ENCODE peak calls at places on chromosomes 1 and 21, in seven cellular contexts. E is pancreas, T is colonic mucosa, V is stomach, B is fibroblast of lung, Q is spleen, D is AG04450. R is an unnamed sample. For H3K27me3, the result is how much of the 10 kb centered on the place peaks cover.

GRCh38 chr1:218945050-218945449 is 228.6 kb upstream of the LYPLAL1 start:
- DNase-seq in E (no peak), T (no peak), V (no peak), B (peak), Q (no peak), D (no peak), R (no peak)

GRCh38 chr1:231583376-231583775 is 43.2 kb upstream of the DISC1 start:
- DNase-seq in E (no peak), T (no peak), V (no peak), B (no peak), Q (no peak), D (no peak), R (no peak)

GRCh38 chr1:16631248-16632043 is 18.1 kb upstream of the NBPF1 start:
- DNase-seq in E (peak), T (peak), V (peak), B (no peak), Q (peak), D (no peak), R (peak)

GRCh38 chr21:40555129-40555528 is 291.8 kb downstream of the DSCAM start:
- DNase-seq in E (no peak), T (no peak), V (no peak), B (no peak), Q (no peak), D (no peak), R (no peak)

GRCh38 chr1:248872752-248873408 is 14.0 kb upstream of the ZNF692 start:
- DNase-seq in E (peak), T (peak), V (peak), B (peak), Q (peak), D (no peak), R (peak)

GRCh38 chr21:16419188-16419874 is 689.5 kb downstream of the USP25 start:
- DNase-seq in E (peak), T (peak), V (peak), B (peak), Q (no peak), D (peak), R (peak)

GRCh38 chr1:10825592-10825991 is 29.1 kb upstream of the CASZ1 start:
- DNase-seq in E (no peak), T (no peak), V (no peak), B (no peak), Q (no peak), D (no peak), R (no peak)

GRCh38 chr1:225923381-225923691 is 714 bp downstream of the PYCR2 start:
- DNase-seq in E (no peak), T (peak), V (no peak), B (no peak), Q (peak), D (no peak), R (no peak)

GRCh38 chr1:39657923-39658485 is 13.9 kb downstream of the NT5C1A start:
- DNase-seq in E (peak), T (peak), V (peak), B (peak), Q (peak), D (peak), R (peak)

GRCh38 chr1:41880261-41880660 is 38.5 kb downstream of the HIVEP3 start:
- DNase-seq in E (no peak), T (no peak), V (no peak), B (no peak), Q (no peak), D (no peak), R (no peak)

GRCh38 chr1:52424238-52424637 is 19.8 kb downstream of the PRPF38A start:
- DNase-seq in E (no peak), T (no peak), V (no peak), B (no peak), Q (no peak), D (no peak), R (no peak)

GRCh38 chr1:185412385-185413074 is 95.5 kb upstream of the IVNS1ABP start:
- DNase-seq in E (no peak), T (peak), V (no peak), B (no peak), Q (no peak), D (no peak), R (no peak)

GRCh38 chr1:172478485-172478884 is 34.6 kb upstream of the PIGC start:
- DNase-seq in E (no peak), T (no peak), V (no peak), B (no peak), Q (no peak), D (no peak), R (no peak)

GRCh38 chr1:62906428-62906886 is 122.5 kb downstream of the ATG4C start:
- DNase-seq in E (no peak), T (no peak), V (no peak), B (peak), Q (no peak), D (no peak), R (no peak)

GRCh38 chr1:32255072-32256071 is 4.3 kb downstream of the LCK start:
- DNase-seq in E (no peak), T (no peak), V (no peak), B (no peak), Q (no peak), D (no peak), R (no peak)

GRCh38 chr1:194825382-194825781 is 1639.0 kb upstream of the B3GALT2 start:
- DNase-seq in E (no peak), T (no peak), V (no peak), B (no peak), Q (no peak), D (no peak), R (no peak)

GRCh38 chr1:7899741-7900140 is 40.9 kb downstream of the TNFRSF9 start:
- DNase-seq in E (no peak), T (no peak), V (no peak), B (no peak), Q (no peak), D (no peak), R (no peak)

GRCh38 chr21:42237577-42237976 is 18.6 kb downstream of the ABCG1 start:
- DNase-seq in E (no peak), T (no peak), V (no peak), B (no peak), Q (no peak), D (no peak), R (no peak)

GRCh38 chr1:34688358-34688757 is 66.5 kb upstream of the GJB5 start:
- DNase-seq in E (no peak), T (peak), V (no peak), B (no peak), Q (no peak), D (no peak), R (no peak)

GRCh38 chr1:105137543-105138444 is 1388.1 kb downstream of the AMY1C start:
- DNase-seq in E (no peak), T (no peak), V (no peak), B (no peak), Q (peak), D (no peak), R (no peak)

GRCh38 chr21:37429356-37429755 is 62.8 kb downstream of the DYRK1A start:
- DNase-seq in E (no peak), T (no peak), V (no peak), B (no peak), Q (no peak), D (no peak), R (no peak)

GRCh38 chr1:10220200-10220599 is 9.8 kb downstream of the KIF1B start:
- DNase-seq in E (no peak), T (no peak), V (no peak), B (no peak), Q (no peak), D (no peak), R (no peak)

GRCh38 chr1:17438977-17439249 is 564 bp downstream of the RCC2 start:
- DNase-seq in E (peak), T (peak), V (no peak), B (no peak), Q (peak), D (no peak), R (no peak)

GRCh38 chr1:212605441-212605976 is 3.1 kb upstream of the ATF3 start:
- DNase-seq in E (no peak), T (no peak), V (no peak), B (no peak), Q (no peak), D (no peak), R (no peak)

GRCh38 chr1:229884765-229885164 is 182.3 kb upstream of the GALNT2 start:
- DNase-seq in E (peak), T (peak), V (peak), B (no peak), Q (no peak), D (no peak), R (no peak)

GRCh38 chr1:109243221-109243620 is 6.1 kb upstream of the CELSR2 start:
- DNase-seq in E (no peak), T (no peak), V (no peak), B (no peak), Q (no peak), D (no peak), R (no peak)

GRCh38 chr1:119032986-119033385 is 44.8 kb upstream of the TBX15 start:
- DNase-seq in E (no peak), T (no peak), V (no peak), B (no peak), Q (no peak), D (no peak), R (no peak)

GRCh38 chr1:221839794-221840395 is 98.0 kb upstream of the DUSP10 start:
- DNase-seq in E (peak), T (peak), V (peak), B (peak), Q (no peak), D (no peak), R (peak)

GRCh38 chr1:84719477-84720274 is 29.4 kb upstream of the SSX2IP start:
- DNase-seq in E (no peak), T (no peak), V (no peak), B (no peak), Q (no peak), D (no peak), R (no peak)

GRCh38 chr1:236156512-236157208 is 14.3 kb downstream of the GPR137B start:
- DNase-seq in E (no peak), T (no peak), V (no peak), B (no peak), Q (peak), D (no peak), R (no peak)

GRCh38 chr21:32260130-32260529 is 18.7 kb downstream of the MIS18A start:
- DNase-seq in E (no peak), T (no peak), V (no peak), B (no peak), Q (no peak), D (no peak), R (no peak)

GRCh38 chr1:43272576-43273571 is 3.1 kb downstream of the TMEM125 start:
- DNase-seq in E (no peak), T (no peak), V (peak), B (no peak), Q (peak), D (no peak), R (no peak)

GRCh38 chr1:235027862-235028250 is 100.8 kb downstream of the TOMM20 start:
- DNase-seq in E (no peak), T (no peak), V (no peak), B (no peak), Q (peak), D (no peak), R (no peak)

GRCh38 chr1:178564086-178564782 is 51.3 kb downstream of the TEX35 start:
- DNase-seq in E (no peak), T (no peak), V (no peak), B (no peak), Q (no peak), D (no peak), R (no peak)

GRCh38 chr1:156356262-156356874 is 12.6 kb upstream of the RHBG start:
- DNase-seq in E (no peak), T (no peak), V (no peak), B (no peak), Q (peak), D (no peak), R (no peak)

GRCh38 chr1:65432918-65433317 is 12.4 kb downstream of the LEPR start:
- DNase-seq in E (no peak), T (no peak), V (no peak), B (no peak), Q (no peak), D (no peak), R (no peak)

GRCh38 chr1:226033599-226034390 is 28.7 kb upstream of the H3-3A start:
- DNase-seq in E (no peak), T (no peak), V (no peak), B (no peak), Q (no peak), D (no peak), R (no peak)

GRCh38 chr1:66276229-66276628 is 257.7 kb upstream of the SGIP1 start:
- DNase-seq in E (no peak), T (no peak), V (no peak), B (no peak), Q (no peak), D (no peak), R (no peak)

GRCh38 chr1:245682638-245683376 is 528.0 kb downstream of the KIF26B start:
- DNase-seq in E (no peak), T (no peak), V (peak), B (peak), Q (peak), D (no peak), R (no peak)

GRCh38 chr21:45990741-45991605 is 9.4 kb downstream of the COL6A1 start:
- DNase-seq in E (no peak), T (peak), V (no peak), B (no peak), Q (peak), D (no peak), R (peak)

GRCh38 chr1:22553991-22554522 is 9.2 kb upstream of the EPHA8 start:
- DNase-seq in E (no peak), T (peak), V (no peak), B (no peak), Q (no peak), D (no peak), R (no peak)
- H3K27me3 ChIP-seq in E (under half), T (under half), V (under half), B (under half), Q (under half), D (half or more), R (under half)

GRCh38 chr1:47433037-47433421 is 4.8 kb upstream of the FOXD2 start:
- DNase-seq in E (no peak), T (no peak), V (no peak), B (no peak), Q (no peak), D (no peak), R (no peak)
- H3K27me3 ChIP-seq in E (under half), T (under half), V (under half), B (under half), Q (under half), D (under half), R (half or more)

DNA sequence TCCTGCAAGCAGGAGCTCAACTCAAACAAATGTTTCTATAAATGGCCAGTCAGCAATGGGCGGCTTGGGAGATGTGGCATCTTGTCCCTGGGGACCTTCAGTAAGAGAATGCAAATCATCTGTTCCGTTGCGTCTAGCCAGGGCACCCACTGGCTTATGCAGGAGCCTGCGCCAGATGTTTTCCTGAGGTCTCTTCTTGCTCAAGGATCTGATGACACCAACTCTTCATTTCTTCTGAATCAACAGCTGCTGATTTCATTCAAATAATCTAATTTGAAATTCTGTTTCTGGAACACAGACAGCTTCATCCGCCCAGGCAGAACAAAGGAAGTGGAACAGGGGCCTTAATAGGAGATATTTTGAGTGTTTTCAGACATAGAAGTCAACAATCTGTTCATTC is 69.9 kb upstream of the AJAP1 start:
- DNase-seq in E (no peak), T (no peak), V (no peak), B (no peak), Q (no peak), D (no peak), R (no peak)
- H3K27me3 ChIP-seq in E (under half), T (under half), V (under half), B (under half), Q (under half), D (under half), R (under half)

DNA sequence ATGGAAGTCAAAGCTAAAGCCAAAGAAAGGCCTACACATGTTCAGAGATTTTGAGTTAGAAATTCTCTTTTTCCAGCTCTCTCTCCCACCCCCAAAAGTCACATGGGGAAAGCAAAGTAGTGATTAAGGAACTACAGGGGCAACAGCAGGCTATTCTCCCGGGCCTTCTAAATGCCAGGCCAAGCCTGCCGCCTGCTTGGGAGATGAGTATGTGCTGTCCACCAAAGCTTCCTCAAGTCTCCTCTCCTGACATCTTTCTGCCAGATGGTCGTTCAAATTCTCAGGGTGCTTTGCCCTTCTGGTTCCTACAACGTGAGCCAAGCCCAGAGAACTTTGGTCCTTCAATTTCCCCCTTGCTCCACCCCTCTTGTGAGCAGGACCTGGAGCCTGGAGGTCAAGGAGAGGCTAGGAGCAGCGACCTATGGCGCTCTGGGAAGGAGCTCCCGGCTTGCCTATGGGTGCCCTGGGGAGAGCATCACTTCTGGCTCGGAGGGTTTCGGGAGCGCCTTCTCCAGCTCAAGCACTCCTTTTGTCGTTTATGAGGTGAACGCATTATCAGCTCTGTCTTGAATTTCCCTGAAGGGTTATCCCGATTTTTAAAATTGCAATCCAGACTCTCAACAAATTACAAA is 4.4 kb upstream of the PRRX1 start:
- DNase-seq in E (no peak), T (no peak), V (no peak), B (no peak), Q (no peak), D (no peak), R (no peak)
- H3K27me3 ChIP-seq in E (under half), T (under half), V (half or more), B (under half), Q (under half), D (under half), R (under half)

DNA sequence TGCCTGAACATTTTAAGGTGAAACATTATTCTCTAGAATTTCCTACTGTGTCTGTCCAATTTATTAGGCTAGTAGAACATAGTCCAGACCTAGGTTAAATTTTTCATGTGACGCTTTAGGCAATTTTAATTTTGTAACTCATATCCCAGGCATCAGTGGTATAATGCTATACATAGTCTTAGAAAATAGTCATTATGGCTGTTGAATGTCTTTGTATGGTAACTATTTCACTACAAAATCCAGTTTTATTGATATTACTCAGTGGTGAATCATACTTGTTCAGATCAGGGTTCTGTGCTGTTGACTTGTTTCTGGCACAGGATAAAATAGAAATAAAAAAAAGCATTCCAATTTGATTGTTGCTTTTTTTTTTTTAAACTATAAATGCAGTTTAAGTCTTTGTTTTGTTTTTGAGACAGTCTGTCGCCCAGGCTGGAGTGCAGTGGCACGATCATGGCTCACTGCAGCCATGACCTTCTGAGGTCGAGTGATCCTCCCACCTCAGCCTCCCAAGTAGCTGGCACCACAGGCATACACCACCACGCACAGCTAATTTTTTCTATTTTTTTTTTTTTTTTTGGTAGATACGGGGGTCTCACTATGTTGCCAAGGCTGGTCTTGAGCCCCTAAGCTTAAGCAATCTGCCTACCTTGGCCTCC is 67.0 kb downstream of the PRDM2 start:
- DNase-seq in E (no peak), T (no peak), V (no peak), B (peak), Q (no peak), D (no peak), R (no peak)
- H3K27me3 ChIP-seq in E (under half), T (under half), V (under half), B (under half), Q (under half), D (under half), R (under half)

GRCh38 chr1:95635820-95636219 is 401.8 kb downstream of the RWDD3 start:
- DNase-seq in E (no peak), T (no peak), V (no peak), B (no peak), Q (no peak), D (no peak), R (no peak)

GRCh38 chr1:95627244-95627643 is 393.2 kb downstream of the RWDD3 start:
- DNase-seq in E (no peak), T (no peak), V (no peak), B (no peak), Q (no peak), D (no peak), R (no peak)

GRCh38 chr1:95636897-95637296 is 402.9 kb downstream of the RWDD3 start:
- DNase-seq in E (no peak), T (no peak), V (no peak), B (no peak), Q (no peak), D (no peak), R (no peak)

GRCh38 chr1:95631695-95632094 is 397.7 kb downstream of the RWDD3 start:
- DNase-seq in E (no peak), T (no peak), V (no peak), B (no peak), Q (no peak), D (no peak), R (no peak)
- H3K27me3 ChIP-seq in E (under half), T (under half), V (under half), B (under half), Q (under half), D (under half), R (under half)

GRCh38 chr1:165938844-165939243 is 111.4 kb downstream of the UCK2 start:
- DNase-seq in E (no peak), T (no peak), V (no peak), B (no peak), Q (no peak), D (no peak), R (no peak)

GRCh38 chr1:165945911-165946310 is 118.5 kb downstream of the UCK2 start:
- DNase-seq in E (no peak), T (no peak), V (no peak), B (no peak), Q (no peak), D (no peak), R (no peak)

GRCh38 chr1:165941531-165941930 is 114.1 kb downstream of the UCK2 start:
- DNase-seq in E (no peak), T (no peak), V (no peak), B (no peak), Q (no peak), D (no peak), R (no peak)

GRCh38 chr1:165942062-165942461 is 114.6 kb downstream of the UCK2 start:
- DNase-seq in E (no peak), T (no peak), V (no peak), B (no peak), Q (no peak), D (no peak), R (no peak)

GRCh38 chr1:165943198-165943597 is 115.8 kb downstream of the UCK2 start:
- DNase-seq in E (no peak), T (no peak), V (no peak), B (no peak), Q (no peak), D (no peak), R (no peak)
- H3K27me3 ChIP-seq in E (under half), T (under half), V (under half), B (under half), Q (under half), D (under half), R (under half)